ENCODE peak calls at places on chromosomes 12 and 14, in ten cellular contexts. F is CD8-positive, alpha-beta memory T cell; S is HCT116; O is GM23248; R is spleen; J is pancreas; H is esophagus squamous epithelium; I is right atrium auricular region; C is cardiac muscle cell; Z is tibial nerve. Q is an unnamed sample.

GRCh38 chr14:100711493-100711892 is 15.2 kb upstream of the DLK1 start:
- DNase-seq in C (no peak), S (no peak), J (peak; percentile 62), O (no peak), F (no peak), R (peak; percentile 83), H (no peak), I (no peak), Z (no peak), Q (no peak)

GRCh38 chr12:85130631-85131030 is 94.5 kb downstream of the LRRIQ1 start:
- DNase-seq in I (no peak), J (no peak), H (no peak), F (no peak), C (peak; percentile 1), R (no peak), O (peak; percentile 1), S (no peak), Z (no peak), Q (no peak)

GRCh38 chr12:74043343-74043742 is 494.3 kb upstream of the ATXN7L3B start:
- DNase-seq in O (peak; percentile 0), F (no peak), J (no peak), S (peak; percentile 55), Z (no peak), R (no peak), I (no peak), C (no peak), H (no peak), Q (no peak)

GRCh38 chr14:31457665-31458659 is 656 bp upstream of the DTD2 start:
- DNase-seq in J (no peak), O (no peak), C (no peak), H (no peak), F (no peak), I (no peak), R (no peak), Z (no peak), S (no peak), Q (no peak)

GRCh38 chr12:93924367-93924766 is 224.0 kb upstream of the PLXNC1 start:
- DNase-seq in O (no peak), S (no peak), H (no peak), I (no peak), C (no peak), J (no peak), F (no peak), R (no peak), Z (no peak), Q (no peak)

GRCh38 chr12:56725723-56726102 is 614 bp upstream of the NACA start:
- DNase-seq in H (no peak), J (no peak), O (peak; percentile 34), C (no peak), R (no peak), F (no peak), S (no peak), Z (no peak), I (no peak), Q (no peak)

GRCh38 chr12:108008163-108008562 is 120.9 kb upstream of the WSCD2 start:
- DNase-seq in I (no peak), R (no peak), H (no peak), Z (no peak), O (no peak), J (no peak), C (no peak), F (no peak), S (no peak), Q (no peak)

GRCh38 chr12:51322452-51322851 is 1.5 kb downstream of the BIN2 start:
- DNase-seq in I (no peak), R (no peak), F (no peak), C (no peak), J (no peak), S (no peak), O (no peak), Z (no peak), H (no peak), Q (no peak)

GRCh38 chr14:61330511-61330910 is 9.1 kb downstream of the PRKCH start:
- DNase-seq in S (no peak), J (no peak), F (no peak), I (no peak), H (no peak), Z (no peak), R (no peak), O (no peak), C (no peak), Q (no peak)

GRCh38 chr14:100774164-100774537 is 47.5 kb downstream of the DLK1 start:
- DNase-seq in S (no peak), C (no peak), I (no peak), J (no peak), O (no peak), Z (no peak), H (no peak), F (no peak), R (peak; percentile 60), Q (no peak)

DNA sequence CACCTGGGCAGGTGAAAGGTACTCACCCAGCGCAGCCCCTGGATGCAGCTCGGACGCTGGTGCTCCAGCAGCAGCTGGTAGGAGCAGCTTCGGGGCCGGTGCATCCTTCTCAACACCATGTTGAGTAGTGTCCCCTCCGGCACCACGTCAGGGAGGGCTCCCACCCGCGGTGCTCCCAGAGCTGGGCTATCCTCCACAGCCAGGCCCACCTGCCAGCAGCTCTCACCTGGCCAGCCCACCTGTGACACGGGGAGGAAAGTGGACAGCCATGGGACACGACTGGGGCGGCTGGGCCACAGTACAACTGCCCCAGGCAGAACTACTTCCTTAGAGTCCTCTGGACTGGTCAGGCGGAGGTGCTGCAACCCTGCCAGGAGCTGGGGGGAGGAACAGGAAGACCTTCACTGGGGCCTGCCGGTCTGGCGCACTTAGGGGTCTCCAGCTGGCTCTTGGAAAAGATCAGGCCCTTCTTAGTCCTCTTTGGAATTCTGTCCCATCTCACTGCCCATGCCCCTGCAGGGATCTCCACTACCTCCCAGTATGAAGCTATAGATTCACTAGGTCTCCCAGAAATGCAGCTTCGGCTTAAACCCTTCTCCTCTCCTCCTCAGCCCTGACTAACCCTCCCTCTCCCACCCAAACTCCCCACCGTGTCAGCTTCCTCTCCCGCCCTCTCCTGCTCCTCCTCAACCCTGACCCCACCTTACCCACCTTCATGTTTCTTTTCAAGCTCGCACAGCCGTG is 668 bp downstream of the RAPGEF3 start:
- DNase-seq in I (no peak), O (no peak), R (peak; percentile 86), S (no peak), C (no peak), F (no peak), H (no peak), J (no peak), Z (no peak), Q (no peak)
- H3K4me3 ChIP-seq in I (peak overlapping the region; percentile 65), O (peak overlapping the region; percentile 78), R (peak overlapping the region; percentile 47), S (peak overlapping the region; percentile 73), C (peak overlapping the region; percentile 50), F (no peak overlapping the region), H (peak overlapping the region; percentile 73), J (peak overlapping the region; percentile 56), Z (peak overlapping the region; percentile 71), Q (peak overlapping the region; percentile 69)

DNA sequence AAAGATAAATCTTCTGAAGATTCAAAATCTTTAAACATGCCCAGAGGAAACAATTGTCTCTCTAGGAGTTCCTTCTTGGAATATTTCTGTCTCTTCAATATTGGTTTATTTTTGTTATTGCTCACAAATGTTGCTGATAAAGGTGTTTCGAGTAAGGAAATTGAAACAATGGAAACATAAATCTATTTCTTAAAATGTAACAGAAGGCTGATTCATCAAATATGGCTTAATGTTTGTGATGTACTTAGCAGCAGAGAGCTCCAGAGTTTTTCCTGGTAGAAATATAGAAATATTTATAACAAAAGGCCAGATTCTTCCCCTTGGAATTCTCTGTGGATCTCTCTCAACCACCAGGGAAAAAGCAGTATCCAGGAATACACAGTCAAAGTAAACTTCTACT is 149.2 kb upstream of the LRIG3 start:
- DNase-seq in C (no peak), I (no peak), Z (no peak), J (no peak), O (no peak), H (no peak), S (no peak), R (no peak), F (no peak), Q (no peak)
- H3K27ac ChIP-seq in C (no peak overlapping the region), I (no peak overlapping the region), Z (no peak overlapping the region), J (no peak overlapping the region), O (no peak overlapping the region), H (no peak overlapping the region), S (no peak overlapping the region), R (no peak overlapping the region), F (no peak overlapping the region), Q (no peak overlapping the region)

GRCh38 chr12:53012928-53013327 is 6.7 kb downstream of the EIF4B start:
- DNase-seq in H (no peak), O (no peak), F (no peak), I (no peak), J (no peak), Z (no peak), R (no peak), C (no peak), S (no peak), Q (no peak)
- H3K4me3 ChIP-seq in H (no peak overlapping the region), O (no peak overlapping the region), F (no peak overlapping the region), I (no peak overlapping the region), J (no peak overlapping the region), Z (no peak overlapping the region), R (no peak overlapping the region), C (no peak overlapping the region), S (no peak overlapping the region), Q (no peak overlapping the region)

GRCh38 chr12:91219919-91220318 is 37.3 kb upstream of the DCN start:
- DNase-seq in S (no peak), J (no peak), H (no peak), F (no peak), Z (no peak), I (no peak), R (no peak), O (no peak), C (no peak), Q (no peak)

GRCh38 chr12:91219511-91219910 is 36.9 kb upstream of the DCN start:
- DNase-seq in J (no peak), H (no peak), S (no peak), Z (no peak), F (no peak), I (no peak), C (peak; percentile 44), O (peak; percentile 80), R (no peak), Q (no peak)

GRCh38 chr12:91211869-91212268 is 29.3 kb upstream of the DCN start:
- DNase-seq in O (no peak), S (no peak), I (no peak), Z (no peak), C (no peak), R (no peak), H (no peak), F (no peak), J (no peak), Q (no peak)

GRCh38 chr12:91216871-91217270 is 34.3 kb upstream of the DCN start:
- DNase-seq in J (no peak), H (no peak), R (no peak), I (no peak), S (no peak), Z (no peak), C (no peak), O (peak; percentile 35), F (no peak), Q (no peak)

DNA sequence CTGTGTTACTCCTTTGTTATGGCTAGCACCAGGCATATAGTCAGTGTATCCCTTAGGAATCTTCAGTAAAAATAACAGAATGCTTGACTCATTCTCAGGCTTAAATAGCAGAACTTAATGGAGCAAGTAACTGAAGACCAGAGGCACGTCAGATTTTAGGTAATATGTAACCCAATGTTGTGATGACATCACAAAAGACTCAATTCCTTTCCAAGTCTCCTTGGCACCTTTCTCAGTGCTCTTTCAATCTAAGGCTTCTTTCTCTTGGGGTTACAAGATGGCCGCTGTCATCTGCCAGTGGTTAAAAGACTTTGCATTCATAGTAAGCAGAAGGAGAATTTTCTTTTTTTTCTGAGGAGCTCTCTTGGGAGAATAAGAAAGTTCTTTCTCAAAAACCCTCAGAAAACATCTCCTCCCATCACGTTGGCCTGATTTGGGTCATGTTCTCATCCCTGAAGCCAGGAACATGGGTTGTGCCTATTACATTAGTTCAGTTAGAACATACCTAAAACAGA is 33.4 kb upstream of the DCN start:
- DNase-seq in R (no peak), S (no peak), H (no peak), F (no peak), C (no peak), I (no peak), Z (peak; percentile 20), O (peak; percentile 72), J (no peak), Q (peak; percentile 67)
- H3K27ac ChIP-seq in R (no peak overlapping the region), S (no peak overlapping the region), H (no peak overlapping the region), F (no peak overlapping the region), C (no peak overlapping the region), I (peak overlapping the region; percentile 57), Z (no peak overlapping the region), O (peak overlapping the region; percentile 60), J (no peak overlapping the region), Q (peak overlapping the region; percentile 65)

Q was measured in AG04450.